ENCODE peak calls at places on chromosome 7, in nine cellular contexts. B is GM23248, Y is H7, J is tibial nerve, C is adipocyte, V is esophagus squamous epithelium, O is MG63, P is stomach, L is brain microvascular endothelial cell. Q is an unnamed sample. For H3K27me3 and H3K36me3, the result is how much of the 10 kb centered on the place peaks cover.

GRCh38 chr7:91082854-91083495 is 181.3 kb upstream of the FZD1 start:
- DNase-seq in B (peak), Y (no peak), J (no peak), C (peak), V (no peak), O (no peak), P (no peak), L (no peak), Q (no peak)

GRCh38 chr7:76512941-76513816 is 2.8 kb downstream of the UPK3B start:
- DNase-seq in B (peak), Y (peak), J (no peak), C (peak), V (no peak), O (no peak), P (no peak), L (no peak), Q (peak)

GRCh38 chr7:51069411-51070083 is 247.1 kb downstream of the COBL start:
- DNase-seq in B (peak), Y (no peak), J (no peak), C (no peak), V (no peak), O (peak), P (no peak), L (no peak), Q (no peak)

GRCh38 chr7:65731562-65732035 is 141.3 kb upstream of the VKORC1L1 start:
- DNase-seq in B (peak), Y (peak), J (no peak), C (no peak), V (no peak), O (no peak), P (peak), L (peak), Q (peak)

GRCh38 chr7:99579956-99580777 is 17.9 kb upstream of the TMEM225B start:
- DNase-seq in B (peak), Y (peak), J (no peak), C (peak), V (no peak), O (no peak), P (no peak), L (no peak), Q (peak)

GRCh38 chr7:26034386-26034785 is 117.6 kb upstream of the NFE2L3 start:
- DNase-seq in B (no peak), Y (no peak), J (no peak), C (no peak), V (no peak), O (no peak), P (no peak), L (no peak), Q (no peak)

GRCh38 chr7:2011266-2012043 is 221.3 kb downstream of the MAD1L1 start:
- DNase-seq in B (no peak), Y (no peak), J (no peak), C (no peak), V (no peak), O (no peak), P (no peak), L (no peak), Q (no peak)

GRCh38 chr7:34039033-34039432 is 133.7 kb downstream of the BMPER start:
- DNase-seq in B (peak), Y (no peak), J (no peak), C (no peak), V (no peak), O (peak), P (no peak), L (no peak), Q (no peak)

GRCh38 chr7:31603076-31603475 is 83.9 kb upstream of the PPP1R17 start:
- DNase-seq in B (peak), Y (no peak), J (no peak), C (no peak), V (no peak), O (peak), P (no peak), L (no peak), Q (no peak)

GRCh38 chr7:25389489-25390106 is 161.3 kb upstream of the NPVF start:
- DNase-seq in B (peak), Y (peak), J (no peak), C (peak), V (no peak), O (no peak), P (no peak), L (peak), Q (no peak)

GRCh38 chr7:126805351-126805750 is 447.4 kb downstream of the GRM8 start:
- DNase-seq in B (no peak), Y (peak), J (no peak), C (no peak), V (no peak), O (no peak), P (no peak), L (no peak), Q (peak)

GRCh38 chr7:35695628-35695888 is 623 bp upstream of the HERPUD2 start:
- DNase-seq in B (no peak), Y (no peak), J (no peak), C (no peak), V (no peak), O (peak), P (no peak), L (no peak), Q (no peak)

GRCh38 chr7:69862413-69863064 is 264.3 kb downstream of the AUTS2 start:
- DNase-seq in B (no peak), Y (no peak), J (no peak), C (no peak), V (no peak), O (no peak), P (no peak), L (no peak), Q (no peak)

GRCh38 chr7:100763556-100764140 is 30.3 kb downstream of the ZAN start:
- DNase-seq in B (no peak), Y (peak), J (no peak), C (no peak), V (no peak), O (no peak), P (no peak), L (no peak), Q (peak)

GRCh38 chr7:33986951-33987948 is 81.9 kb downstream of the BMPER start:
- DNase-seq in B (peak), Y (no peak), J (no peak), C (peak), V (no peak), O (peak), P (no peak), L (peak), Q (no peak)

GRCh38 chr7:106371629-106372028 is 86.8 kb upstream of the NAMPT start:
- DNase-seq in B (no peak), Y (no peak), J (no peak), C (no peak), V (no peak), O (no peak), P (no peak), L (no peak), Q (no peak)

GRCh38 chr7:125555921-125556320 is 626.3 kb upstream of the POT1 start:
- DNase-seq in B (no peak), Y (no peak), J (no peak), C (no peak), V (no peak), O (no peak), P (no peak), L (no peak), Q (peak)

GRCh38 chr7:34130558-34131285 is 225.4 kb downstream of the BMPER start:
- DNase-seq in B (no peak), Y (no peak), J (no peak), C (peak), V (no peak), O (no peak), P (no peak), L (no peak), Q (no peak)

GRCh38 chr7:145534301-145534700 is 582.3 kb upstream of the CNTNAP2 start:
- DNase-seq in B (no peak), Y (no peak), J (no peak), C (no peak), V (no peak), O (no peak), P (no peak), L (no peak), Q (no peak)

GRCh38 chr7:82056282-82056681 is 286.4 kb upstream of the HGF start:
- DNase-seq in B (peak), Y (no peak), J (no peak), C (no peak), V (no peak), O (no peak), P (no peak), L (no peak), Q (no peak)

GRCh38 chr7:54664235-54665228 is 94.5 kb downstream of the SEC61G start:
- DNase-seq in B (peak), Y (peak), J (no peak), C (peak), V (no peak), O (peak), P (peak), L (peak), Q (peak)

GRCh38 chr7:22156205-22156604 is 200.7 kb downstream of the RAPGEF5 start:
- DNase-seq in B (peak), Y (no peak), J (no peak), C (peak), V (no peak), O (peak), P (no peak), L (peak), Q (no peak)

GRCh38 chr7:151110941-151111645 is 24.8 kb downstream of the AGAP3 start:
- DNase-seq in B (peak), Y (peak), J (peak), C (peak), V (peak), O (peak), P (peak), L (peak), Q (peak)

GRCh38 chr7:101677421-101678137 is 48.5 kb upstream of the MYL10 start:
- DNase-seq in B (peak), Y (peak), J (no peak), C (no peak), V (no peak), O (peak), P (no peak), L (peak), Q (no peak)

GRCh38 chr7:140889150-140889549 is 35.6 kb downstream of the BRAF start:
- DNase-seq in B (no peak), Y (no peak), J (no peak), C (no peak), V (no peak), O (no peak), P (no peak), L (no peak), Q (no peak)

GRCh38 chr7:19107142-19107391 is 10.4 kb downstream of the TWIST1 start:
- DNase-seq in B (no peak), Y (no peak), J (no peak), C (no peak), V (no peak), O (no peak), P (no peak), L (no peak), Q (no peak)
- H3K27me3 ChIP-seq in B (under half), Y (half or more), J (half or more), C (under half), V (under half), O (under half), P (half or more), L (under half), Q (half or more)

GRCh38 chr7:4787947-4788626 is 12.7 kb downstream of the AP5Z1 start:
- DNase-seq in B (no peak), Y (no peak), J (no peak), C (no peak), V (no peak), O (no peak), P (no peak), L (no peak), Q (no peak)

GRCh38 chr7:4784799-4785198 is 9.4 kb downstream of the AP5Z1 start:
- DNase-seq in B (no peak), Y (no peak), J (no peak), C (no peak), V (no peak), O (no peak), P (no peak), L (no peak), Q (no peak)

GRCh38 chr7:4787541-4787940 is 12.1 kb downstream of the AP5Z1 start:
- DNase-seq in B (no peak), Y (no peak), J (no peak), C (no peak), V (no peak), O (no peak), P (no peak), L (no peak), Q (no peak)

GRCh38 chr7:4785371-4785770 is 9.9 kb downstream of the AP5Z1 start:
- DNase-seq in B (no peak), Y (no peak), J (no peak), C (no peak), V (no peak), O (no peak), P (no peak), L (no peak), Q (no peak)

GRCh38 chr7:4786015-4786414 is 10.6 kb downstream of the AP5Z1 start:
- DNase-seq in B (no peak), Y (no peak), J (no peak), C (no peak), V (no peak), O (no peak), P (no peak), L (no peak), Q (no peak)
- H3K36me3 ChIP-seq in B (under half), Y (under half), J (under half), C (half or more), V (half or more), O (under half), P (half or more), L (half or more), Q (under half)

DNA sequence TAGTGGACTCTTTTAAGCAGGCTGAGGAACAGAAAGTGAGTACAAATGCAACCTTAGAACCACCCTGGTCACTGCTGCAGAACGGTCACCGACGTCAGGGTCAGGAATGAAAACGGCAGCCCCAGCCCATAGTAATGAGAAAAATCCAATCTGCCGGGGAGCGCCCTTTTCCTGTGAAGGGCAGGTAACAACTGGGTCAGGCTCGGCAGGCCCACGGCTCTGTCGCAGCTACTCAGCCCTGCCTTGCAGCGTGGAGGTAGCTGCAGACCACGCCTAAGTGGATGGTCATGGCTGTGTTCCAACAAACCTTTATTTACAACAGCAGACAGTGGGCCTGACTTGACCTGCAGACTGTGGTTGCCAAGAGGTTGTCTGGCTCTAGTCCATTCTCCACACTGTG is 563.2 kb downstream of the DNAJB6 start:
- DNase-seq in B (no peak), Y (no peak), J (no peak), C (no peak), V (no peak), O (no peak), P (no peak), L (no peak), Q (peak)
- H3K27me3 ChIP-seq in B (under half), Y (under half), J (under half), C (under half), V (under half), O (under half), P (under half), L (under half), Q (under half)

GRCh38 chr7:116902811-116903210 is 40.4 kb downstream of the CAPZA2 start:
- DNase-seq in B (no peak), Y (no peak), J (no peak), C (no peak), V (no peak), O (no peak), P (no peak), L (no peak), Q (no peak)

GRCh38 chr7:116897661-116898060 is 35.3 kb downstream of the CAPZA2 start:
- DNase-seq in B (no peak), Y (no peak), J (no peak), C (no peak), V (no peak), O (no peak), P (no peak), L (no peak), Q (no peak)

GRCh38 chr7:116899308-116899707 is 36.9 kb downstream of the CAPZA2 start:
- DNase-seq in B (peak), Y (no peak), J (no peak), C (no peak), V (no peak), O (no peak), P (no peak), L (no peak), Q (no peak)

GRCh38 chr7:116906391-116906790 is 44.0 kb downstream of the CAPZA2 start:
- DNase-seq in B (no peak), Y (no peak), J (no peak), C (no peak), V (no peak), O (no peak), P (no peak), L (no peak), Q (no peak)

DNA sequence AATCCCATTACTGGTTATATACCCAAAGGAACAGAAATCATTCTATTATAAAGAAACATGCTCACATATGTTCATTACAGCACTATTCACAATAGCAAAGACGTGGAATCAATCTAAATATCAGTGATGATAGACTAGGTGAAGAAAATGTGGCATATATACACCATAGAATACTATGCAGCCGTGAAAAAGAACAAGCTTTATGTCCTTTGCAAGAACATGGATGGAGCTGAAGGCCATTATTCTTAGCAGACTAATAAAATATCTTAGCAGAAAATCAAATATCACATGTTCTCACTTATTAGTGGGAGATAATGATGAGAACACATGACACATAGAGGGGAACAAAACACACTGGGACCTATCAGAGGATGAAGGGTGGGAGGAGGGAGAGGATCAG is 38.8 kb downstream of the CAPZA2 start:
- DNase-seq in B (no peak), Y (no peak), J (no peak), C (no peak), V (no peak), O (no peak), P (no peak), L (no peak), Q (no peak)
- H3K36me3 ChIP-seq in B (half or more), Y (under half), J (under half), C (half or more), V (under half), O (under half), P (under half), L (under half), Q (half or more)

GRCh38 chr7:155163696-155164095 is 93.6 kb downstream of the HTR5A start:
- DNase-seq in B (no peak), Y (no peak), J (no peak), C (no peak), V (no peak), O (no peak), P (peak), L (no peak), Q (no peak)

GRCh38 chr7:155161690-155162089 is 91.6 kb downstream of the HTR5A start:
- DNase-seq in B (no peak), Y (no peak), J (no peak), C (no peak), V (no peak), O (no peak), P (no peak), L (no peak), Q (no peak)

GRCh38 chr7:155164316-155164715 is 94.2 kb downstream of the HTR5A start:
- DNase-seq in B (no peak), Y (no peak), J (no peak), C (no peak), V (no peak), O (no peak), P (no peak), L (no peak), Q (no peak)

GRCh38 chr7:155166108-155166507 is 96.0 kb downstream of the HTR5A start:
- DNase-seq in B (no peak), Y (no peak), J (no peak), C (peak), V (no peak), O (no peak), P (no peak), L (no peak), Q (no peak)

GRCh38 chr7:155162422-155162821 is 92.3 kb downstream of the HTR5A start:
- DNase-seq in B (no peak), Y (no peak), J (no peak), C (no peak), V (no peak), O (no peak), P (no peak), L (no peak), Q (no peak)
- H3K27me3 ChIP-seq in B (under half), Y (under half), J (under half), C (under half), V (under half), O (under half), P (under half), L (under half), Q (under half)

GRCh38 chr7:149072438-149072775 is 18.1 kb downstream of the ZNF786 start:
- DNase-seq in B (no peak), Y (no peak), J (no peak), C (no peak), V (no peak), O (no peak), P (no peak), L (no peak), Q (no peak)
- H3K36me3 ChIP-seq in B (under half), Y (under half), J (under half), C (under half), V (under half), O (under half), P (under half), L (under half), Q (half or more)

Q was measured in endodermal cell.